ENCODE peak calls at places on chromosomes 5 and 9, in four cellular contexts. One of them, this sample, is unnamed.

GRCh38 chr9:69307446-69308216 is 17.4 kb upstream of the ENTREP1 start:
- DNase-seq in choroid plexus epithelial cell: peak
- DNase-seq in kidney epithelial cell: peak
- DNase-seq in A549: no peak
- DNase-seq in this sample: no peak

GRCh38 chr5:115588640-115589039 is 13.6 kb downstream of the TICAM2 start:
- DNase-seq in choroid plexus epithelial cell: no peak
- DNase-seq in kidney epithelial cell: no peak
- DNase-seq in A549: no peak
- DNase-seq in this sample: no peak

GRCh38 chr5:163309850-163310365 is 127.5 kb upstream of the CCNG1 start:
- DNase-seq in choroid plexus epithelial cell: no peak
- DNase-seq in kidney epithelial cell: no peak
- DNase-seq in A549: no peak
- DNase-seq in this sample: no peak

GRCh38 chr5:82312373-82312856 is 34.3 kb upstream of the RPS23 start:
- DNase-seq in choroid plexus epithelial cell: peak
- DNase-seq in kidney epithelial cell: peak
- DNase-seq in A549: peak
- DNase-seq in this sample: peak

GRCh38 chr5:61449756-61450155 is 117.7 kb downstream of the ZSWIM6 start:
- DNase-seq in choroid plexus epithelial cell: no peak
- DNase-seq in kidney epithelial cell: no peak
- DNase-seq in A549: peak
- DNase-seq in this sample: peak

GRCh38 chr9:137077010-137077747 is at the start of gene UAP1L1:
- DNase-seq in choroid plexus epithelial cell: peak
- DNase-seq in kidney epithelial cell: no peak
- DNase-seq in A549: peak
- DNase-seq in this sample: peak

GRCh38 chr5:126536874-126537273 is 58.1 kb downstream of the ALDH7A1 start:
- DNase-seq in choroid plexus epithelial cell: peak
- DNase-seq in kidney epithelial cell: no peak
- DNase-seq in A549: no peak
- DNase-seq in this sample: no peak

GRCh38 chr5:61582887-61583286 is 250.8 kb downstream of the ZSWIM6 start:
- DNase-seq in choroid plexus epithelial cell: no peak
- DNase-seq in kidney epithelial cell: no peak
- DNase-seq in A549: no peak
- DNase-seq in this sample: no peak

GRCh38 chr5:143155445-143155844 is 248.0 kb downstream of the NR3C1 start:
- DNase-seq in choroid plexus epithelial cell: no peak
- DNase-seq in kidney epithelial cell: no peak
- DNase-seq in A549: no peak
- DNase-seq in this sample: no peak

GRCh38 chr5:1748271-1748670 is 51.4 kb downstream of the MRPL36 start:
- DNase-seq in choroid plexus epithelial cell: no peak
- DNase-seq in kidney epithelial cell: no peak
- DNase-seq in A549: no peak
- DNase-seq in this sample: no peak

GRCh38 chr5:50699737-50700136 is 33.3 kb downstream of the PARP8 start:
- DNase-seq in choroid plexus epithelial cell: peak
- DNase-seq in kidney epithelial cell: no peak
- DNase-seq in A549: no peak
- DNase-seq in this sample: no peak

GRCh38 chr9:121048618-121049017 is 1.5 kb downstream of the C5 start:
- DNase-seq in choroid plexus epithelial cell: peak
- DNase-seq in kidney epithelial cell: no peak
- DNase-seq in A549: no peak
- DNase-seq in this sample: no peak

GRCh38 chr9:98899399-98900056 is 44.2 kb upstream of the COL15A1 start:
- DNase-seq in choroid plexus epithelial cell: peak
- DNase-seq in kidney epithelial cell: peak
- DNase-seq in A549: no peak
- DNase-seq in this sample: peak

GRCh38 chr9:137298983-137299521 is 3.0 kb downstream of the NRARP start:
- DNase-seq in choroid plexus epithelial cell: no peak
- DNase-seq in kidney epithelial cell: no peak
- DNase-seq in A549: no peak
- DNase-seq in this sample: no peak

DNA sequence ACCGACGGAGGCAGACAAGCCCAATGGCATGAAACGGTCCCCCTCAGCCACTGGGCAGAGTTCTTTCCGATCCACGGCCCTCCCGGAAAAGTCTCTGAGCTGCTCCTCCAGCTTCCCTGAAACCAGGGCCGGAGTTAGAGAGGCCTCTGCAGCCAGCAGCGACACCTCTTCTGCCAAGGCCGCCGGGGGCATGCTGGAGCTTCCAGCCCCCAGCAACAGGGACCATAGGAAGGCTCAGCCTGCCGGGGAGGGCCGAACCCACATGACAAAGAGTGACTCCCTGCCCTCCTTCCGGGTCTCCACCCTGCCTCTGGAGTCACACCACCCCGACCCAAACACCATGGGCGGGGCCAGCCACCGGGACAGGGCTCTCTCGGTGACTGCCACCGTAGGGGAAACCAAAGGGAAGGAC is 30.1 kb downstream of the CD180 start:
- DNase-seq in choroid plexus epithelial cell: no peak
- DNase-seq in kidney epithelial cell: no peak
- DNase-seq in A549: no peak
- DNase-seq in this sample: no peak
- H3K4me3 ChIP-seq in choroid plexus epithelial cell: peak
- H3K4me3 ChIP-seq in kidney epithelial cell: no peak
- H3K4me3 ChIP-seq in A549: peak
- H3K4me3 ChIP-seq in this sample: no peak

DNA sequence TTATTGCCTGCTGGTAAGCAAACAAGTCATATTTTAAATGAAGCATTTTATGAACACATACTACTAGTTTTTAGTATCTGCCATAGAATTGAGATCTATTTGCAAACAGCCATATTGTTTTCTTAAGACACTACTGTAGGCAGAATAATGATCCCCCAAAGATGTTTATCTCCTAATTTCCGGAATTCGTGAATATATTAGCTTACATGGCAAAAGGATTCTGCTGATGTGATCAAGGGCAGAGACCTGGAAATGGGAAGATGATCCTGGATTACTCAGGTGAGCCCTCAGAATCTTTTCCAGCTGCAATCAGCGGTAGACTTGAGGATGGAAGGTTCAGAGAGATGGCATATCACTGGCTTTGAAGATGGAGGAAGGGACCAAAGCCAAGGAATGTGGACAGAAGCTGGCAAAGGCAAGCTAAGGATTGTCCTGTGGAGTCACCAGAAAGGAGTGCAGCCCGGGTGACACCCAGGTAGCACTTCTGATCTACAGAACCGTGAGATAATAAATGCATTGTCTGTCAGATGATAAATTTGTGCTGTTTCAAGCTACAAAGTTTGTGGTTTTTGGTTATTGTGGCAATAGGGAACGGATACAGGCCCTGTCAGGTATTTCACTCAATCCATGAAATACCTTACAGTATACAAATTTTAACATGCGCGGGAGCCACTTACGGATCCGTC is 1.0 kb upstream of the ERCC6L2 start:
- DNase-seq in choroid plexus epithelial cell: no peak
- DNase-seq in kidney epithelial cell: no peak
- DNase-seq in A549: peak
- DNase-seq in this sample: peak
- H3K4me3 ChIP-seq in choroid plexus epithelial cell: no peak
- H3K4me3 ChIP-seq in kidney epithelial cell: no peak
- H3K4me3 ChIP-seq in A549: no peak
- H3K4me3 ChIP-seq in this sample: no peak

DNA sequence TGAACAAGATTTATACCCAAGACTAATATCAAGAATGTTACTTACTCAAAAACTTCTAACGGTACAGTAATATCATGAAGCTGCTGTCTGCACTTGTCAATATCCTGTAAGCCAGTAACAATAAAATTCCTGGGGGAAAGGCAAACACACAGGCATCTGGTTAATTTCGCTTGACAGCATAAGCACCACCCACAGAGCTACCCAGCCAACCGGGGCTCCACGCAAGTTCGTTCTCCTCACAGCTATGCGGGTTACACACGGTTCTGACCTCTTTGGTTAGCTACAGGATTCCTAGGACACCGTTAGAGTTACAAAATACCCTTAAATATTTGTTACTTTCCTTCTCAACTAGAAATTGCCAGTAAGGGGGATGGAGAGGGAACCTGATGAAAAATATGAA is 1.2 kb downstream of the MED10 start:
- DNase-seq in choroid plexus epithelial cell: peak
- DNase-seq in kidney epithelial cell: no peak
- DNase-seq in A549: no peak
- DNase-seq in this sample: no peak
- H3K4me3 ChIP-seq in choroid plexus epithelial cell: peak
- H3K4me3 ChIP-seq in kidney epithelial cell: peak
- H3K4me3 ChIP-seq in A549: peak
- H3K4me3 ChIP-seq in this sample: peak

GRCh38 chr9:91746357-91746756 is 203.7 kb downstream of the ROR2 start:
- DNase-seq in choroid plexus epithelial cell: no peak
- DNase-seq in kidney epithelial cell: no peak
- DNase-seq in A549: no peak
- DNase-seq in this sample: no peak
- H3K4me3 ChIP-seq in choroid plexus epithelial cell: no peak
- H3K4me3 ChIP-seq in kidney epithelial cell: no peak
- H3K4me3 ChIP-seq in A549: no peak
- H3K4me3 ChIP-seq in this sample: no peak

GRCh38 chr9:113566712-113567071 is 103.2 kb downstream of the RGS3 start:
- DNase-seq in choroid plexus epithelial cell: no peak
- DNase-seq in kidney epithelial cell: no peak
- DNase-seq in A549: no peak
- DNase-seq in this sample: no peak
- H3K4me3 ChIP-seq in choroid plexus epithelial cell: peak
- H3K4me3 ChIP-seq in kidney epithelial cell: no peak
- H3K4me3 ChIP-seq in A549: no peak
- H3K4me3 ChIP-seq in this sample: no peak